ENCODE peak calls at places on chromosomes 2 and 18, in eight cellular contexts. V is ovary, M is heart left ventricle, Y is spleen, H is A549, B is stomach, N is Peyer's patch, R is upper lobe of left lung. W is an unnamed sample. For H3K4me1, the result is how much of the 10 kb centered on the place peaks cover.

GRCh38 chr2:182907081-182907830 is 40.8 kb upstream of the FRZB start:
- DNase-seq in V (no peak), M (no peak), Y (no peak), H (no peak), B (no peak), N (no peak), R (no peak), W (no peak)

GRCh38 chr2:193556766-193557470 is 1362.2 kb upstream of the TMEFF2 start:
- DNase-seq in V (no peak), M (no peak), Y (no peak), H (no peak), B (no peak), N (no peak), R (no peak), W (no peak)

GRCh38 chr2:128513416-128514283 is 195.0 kb upstream of the HS6ST1 start:
- DNase-seq in V (no peak), M (no peak), Y (peak), H (no peak), B (no peak), N (peak), R (peak), W (no peak)

GRCh38 chr2:199588054-199588453 is 130.3 kb upstream of the SATB2 start:
- DNase-seq in V (no peak), M (no peak), Y (no peak), H (no peak), B (no peak), N (no peak), R (no peak), W (no peak)

GRCh38 chr2:237574894-237575868 is 8.8 kb downstream of the PRLH start:
- DNase-seq in V (peak), M (no peak), Y (peak), H (no peak), B (peak), N (no peak), R (peak), W (peak)

GRCh38 chr18:5175378-5175777 is 21.7 kb downstream of the AKAIN1 start:
- DNase-seq in V (no peak), M (no peak), Y (no peak), H (no peak), B (no peak), N (no peak), R (no peak), W (no peak)

GRCh38 chr2:224966663-224967062 is 75.6 kb downstream of the DOCK10 start:
- DNase-seq in V (no peak), M (no peak), Y (no peak), H (no peak), B (no peak), N (no peak), R (no peak), W (no peak)

GRCh38 chr2:175837046-175837445 is 165.0 kb downstream of the LNPK start:
- DNase-seq in V (no peak), M (no peak), Y (no peak), H (no peak), B (no peak), N (no peak), R (no peak), W (no peak)

GRCh38 chr2:70099270-70099669 is 12.0 kb downstream of the PCBP1 start:
- DNase-seq in V (no peak), M (no peak), Y (no peak), H (no peak), B (no peak), N (peak), R (no peak), W (no peak)

GRCh38 chr2:43526994-43527393 is 68.8 kb downstream of the THADA start:
- DNase-seq in V (peak), M (no peak), Y (no peak), H (no peak), B (no peak), N (no peak), R (no peak), W (no peak)

GRCh38 chr2:164737612-164738081 is 104.0 kb downstream of the COBLL1 start:
- DNase-seq in V (peak), M (peak), Y (peak), H (peak), B (peak), N (peak), R (peak), W (peak)

GRCh38 chr2:62443886-62444285 is 62.1 kb downstream of the TMEM17 start:
- DNase-seq in V (no peak), M (no peak), Y (no peak), H (no peak), B (no peak), N (peak), R (no peak), W (no peak)

GRCh38 chr2:142707318-142707717 is 170.1 kb upstream of the KYNU start:
- DNase-seq in V (no peak), M (no peak), Y (no peak), H (no peak), B (no peak), N (no peak), R (no peak), W (no peak)

GRCh38 chr2:168136392-168136977 is 110.9 kb downstream of the STK39 start:
- DNase-seq in V (no peak), M (no peak), Y (no peak), H (peak), B (no peak), N (no peak), R (no peak), W (no peak)

GRCh38 chr2:10397297-10397875 is 50.7 kb downstream of the ODC1 start:
- DNase-seq in V (no peak), M (no peak), Y (peak), H (no peak), B (no peak), N (no peak), R (no peak), W (no peak)

DNA sequence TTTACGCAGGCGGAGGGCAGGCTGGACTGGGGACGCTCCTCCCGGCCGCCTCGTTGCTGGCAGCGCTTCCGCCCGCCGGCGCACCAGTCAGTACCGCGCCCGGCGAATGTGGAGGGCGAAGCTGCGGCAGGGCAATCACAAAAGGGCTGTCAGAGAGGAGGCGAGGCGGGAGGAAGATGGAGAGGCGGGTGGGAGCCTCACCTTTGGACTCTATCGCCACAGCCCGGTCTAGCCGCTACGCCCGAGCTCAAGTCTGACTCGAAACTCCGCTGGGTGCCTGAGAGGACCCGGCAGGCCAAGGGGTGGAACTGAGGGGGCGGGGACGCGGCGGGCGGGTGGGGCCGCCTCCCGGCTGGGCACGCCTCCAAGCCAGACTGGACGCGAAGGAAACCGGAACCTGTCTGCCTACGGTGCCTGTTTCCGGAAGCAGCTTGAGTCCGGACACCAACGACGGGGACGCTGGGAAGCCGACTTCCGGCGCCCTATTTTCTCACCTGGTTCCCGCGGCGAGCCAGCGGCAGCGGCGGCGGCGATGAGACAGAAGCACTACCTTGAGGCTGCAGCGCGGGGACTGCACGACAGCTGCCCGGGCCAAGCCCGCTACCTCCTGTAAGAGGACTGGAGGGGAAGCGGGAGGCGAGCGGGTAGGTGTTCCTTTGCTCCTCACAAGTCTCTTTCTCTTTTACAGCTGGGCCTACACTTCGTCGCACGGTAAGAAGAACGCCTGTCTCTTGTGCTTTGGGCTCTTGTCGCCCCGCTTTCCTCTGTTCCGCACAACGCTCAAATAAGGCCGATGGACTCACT is at the start of gene RMP24:
- DNase-seq in V (peak), M (peak), Y (peak), H (peak), B (peak), N (peak), R (peak), W (peak)
- TF ChIP-seq POLR2A in V (peak), M (peak), Y (no peak), H (peak), B (no peak), N (peak), R (peak), W (no peak)

GRCh38 chr2:190180313-190181065 is 118.0 kb upstream of the MSTN start:
- DNase-seq in V (peak), M (peak), Y (peak), H (peak), B (peak), N (peak), R (peak), W (peak)
- TF ChIP-seq CTCF in V (no peak), M (peak), Y (peak), H (peak), B (peak), N (peak), R (peak), W (no peak)

GRCh38 chr18:25281522-25281921 is 70.4 kb downstream of the ZNF521 start:
- DNase-seq in V (no peak), M (no peak), Y (no peak), H (no peak), B (no peak), N (no peak), R (no peak), W (no peak)
- H3K4me1 ChIP-seq in V (under half), M (half or more), Y (under half), H (under half), B (under half), N (under half), R (under half), W (under half)

GRCh38 chr2:148014616-148015015 is 5.9 kb downstream of the ORC4 start:
- DNase-seq in V (no peak), M (no peak), Y (no peak), H (no peak), B (no peak), N (no peak), R (no peak), W (no peak)

GRCh38 chr2:148013879-148014278 is 6.7 kb downstream of the ORC4 start:
- DNase-seq in V (no peak), M (no peak), Y (no peak), H (no peak), B (no peak), N (no peak), R (no peak), W (no peak)
- TF ChIP-seq POLR2A in V (no peak), M (no peak), Y (no peak), H (no peak), B (no peak), N (no peak), R (no peak), W (no peak)

DNA sequence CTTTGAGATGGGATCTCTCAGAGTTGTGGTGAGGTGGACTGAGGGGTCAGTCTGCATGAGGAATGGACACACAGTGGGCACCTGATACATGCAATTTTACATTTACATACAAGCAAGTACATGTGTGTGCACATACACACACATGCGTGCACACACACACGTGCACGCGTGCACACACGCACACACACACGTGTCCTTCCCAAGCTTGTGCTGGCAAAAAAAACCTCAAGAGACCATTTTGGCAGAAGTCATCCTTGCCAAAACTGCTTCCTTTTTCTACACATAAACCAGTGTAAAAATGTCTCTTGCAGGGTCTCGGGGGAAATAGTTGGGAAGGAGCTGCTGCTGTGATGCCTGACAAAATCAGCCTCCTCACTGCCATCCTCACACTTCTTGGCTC is 279.5 kb upstream of the POU3F3 start:
- DNase-seq in V (no peak), M (no peak), Y (no peak), H (no peak), B (no peak), N (no peak), R (no peak), W (no peak)
- TF ChIP-seq CTCF in V (no peak), M (no peak), Y (no peak), H (no peak), B (no peak), N (no peak), R (no peak), W (no peak)

DNA sequence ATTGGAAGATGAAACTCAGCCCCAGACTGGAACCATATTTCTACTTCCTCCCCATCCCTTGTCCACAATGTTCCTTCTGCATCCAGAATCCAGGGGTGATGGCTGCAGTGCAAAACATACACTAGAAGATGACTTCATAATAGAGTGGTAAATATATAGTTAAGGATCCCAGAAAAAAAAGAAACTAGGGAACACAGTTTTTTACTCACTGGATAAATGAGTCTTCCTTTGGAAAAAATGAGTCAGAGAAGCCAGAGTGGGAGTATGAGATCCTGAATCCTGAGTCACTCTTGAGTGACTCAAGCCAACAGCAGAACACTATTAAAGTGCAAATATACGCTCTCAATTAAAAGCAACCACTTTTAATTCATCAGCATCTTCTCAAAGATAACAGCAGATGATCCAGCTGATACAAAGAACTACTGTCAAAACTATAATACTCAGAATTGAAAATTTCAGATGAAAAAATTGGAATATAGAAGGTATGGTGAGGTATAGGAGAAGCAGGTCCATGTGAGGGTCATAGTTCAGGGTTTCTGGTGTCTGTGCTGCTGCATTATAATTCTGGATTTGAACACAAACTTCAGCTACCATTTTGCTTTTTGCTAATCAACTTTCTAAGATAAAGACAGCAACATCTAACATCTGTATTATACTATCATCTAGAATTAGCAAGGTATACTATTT is 987.2 kb upstream of the CDH2 start:
- DNase-seq in V (no peak), M (no peak), Y (no peak), H (peak), B (no peak), N (no peak), R (no peak), W (no peak)
- H3K4me1 ChIP-seq in V (under half), M (under half), Y (under half), H (under half), B (under half), N (under half), R (under half), W (under half)

DNA sequence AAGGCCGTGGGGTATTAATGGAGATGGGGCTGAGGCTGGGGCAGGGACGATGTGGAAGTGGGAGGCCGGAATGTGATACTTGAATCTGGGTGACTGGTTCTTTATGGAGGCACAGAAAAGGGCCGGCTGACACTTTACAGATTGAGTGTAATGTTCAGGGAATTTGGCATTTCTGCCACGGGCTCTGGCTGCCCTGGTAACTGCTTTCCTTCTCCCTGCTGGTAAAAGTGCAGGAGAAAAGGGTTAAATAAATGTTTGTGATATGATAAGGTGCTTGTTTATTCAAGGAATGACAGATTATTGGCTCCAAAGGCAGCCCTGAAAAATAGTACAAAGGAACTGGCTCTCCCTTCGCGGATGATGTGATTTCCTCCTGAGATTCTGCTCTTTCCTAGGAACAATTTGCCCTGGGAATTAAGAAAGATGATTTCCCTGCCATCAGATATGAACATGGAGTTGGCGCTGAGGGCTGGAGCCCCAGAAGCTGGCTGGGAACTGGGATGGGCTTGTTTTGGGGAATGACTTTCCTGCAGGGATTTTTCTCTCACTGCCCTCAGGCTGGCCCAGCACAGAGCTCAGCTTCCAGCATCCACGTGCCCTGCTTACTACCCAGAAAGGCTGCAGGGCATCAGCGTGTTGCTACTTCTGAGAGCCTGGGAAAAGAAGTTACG is 52.9 kb upstream of the CTAGE1 start:
- DNase-seq in V (no peak), M (no peak), Y (no peak), H (no peak), B (peak), N (no peak), R (peak), W (no peak)
- TF ChIP-seq POLR2A in V (no peak), M (no peak), Y (no peak), H (no peak), B (no peak), N (no peak), R (no peak), W (no peak)

GRCh38 chr18:52992041-52992440 is 652.0 kb downstream of the DCC start:
- DNase-seq in V (no peak), M (no peak), Y (no peak), H (no peak), B (no peak), N (no peak), R (no peak), W (no peak)
- TF ChIP-seq CTCF in V (no peak), M (peak), Y (no peak), H (no peak), B (no peak), N (no peak), R (no peak), W (no peak)

DNA sequence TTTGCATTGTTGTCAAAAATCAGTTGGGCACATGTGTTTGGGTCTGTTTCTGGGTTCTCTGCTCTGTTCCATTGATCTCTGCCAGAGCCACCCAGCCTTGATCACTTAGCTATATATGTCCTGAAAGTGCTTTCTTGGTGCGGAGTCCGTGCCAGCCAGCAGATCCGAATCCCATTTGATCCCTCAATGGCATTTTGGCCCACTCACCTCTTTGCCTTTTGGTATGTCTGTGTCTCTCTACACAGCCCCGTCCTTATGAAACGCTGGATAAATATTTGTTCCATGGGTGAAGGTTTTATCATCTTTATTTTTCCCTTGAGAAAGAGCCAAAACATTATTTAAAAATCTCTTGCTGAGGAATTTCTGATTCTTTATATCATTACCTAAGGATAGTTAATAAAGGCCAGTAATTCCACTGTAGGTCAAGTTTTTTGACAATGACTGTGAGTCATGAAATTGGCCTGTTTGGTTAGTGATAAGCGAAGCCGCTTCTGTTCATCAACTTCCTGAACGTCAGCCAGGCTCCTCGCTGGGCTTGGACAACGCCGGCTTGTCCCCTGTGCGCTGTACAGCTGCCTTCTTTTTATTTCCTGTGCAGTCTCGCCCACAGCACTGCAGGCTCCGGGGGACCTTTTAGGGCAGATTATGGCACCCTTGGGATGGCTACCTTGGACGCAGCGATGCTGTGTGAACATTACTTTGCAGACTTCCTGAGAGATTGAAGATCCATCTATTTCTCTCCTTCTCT is 24.9 kb downstream of the MTCL1 start:
- DNase-seq in V (peak), M (peak), Y (no peak), H (peak), B (peak), N (peak), R (peak), W (peak)
- H3K4me1 ChIP-seq in V (under half), M (under half), Y (under half), H (half or more), B (under half), N (under half), R (under half), W (under half)